ENCODE peak calls at places on chromosomes 16 and 17, in seven cellular contexts. W, V, S, A, T, O and H are unnamed samples.

GRCh38 chr17:82097187-82097918 is 683 bp downstream of the FASN start:
- DNase-seq in W (peak), V (no peak), S (no peak), A (no peak), T (peak), O (peak), H (peak)

GRCh38 chr17:21278304-21279197 is 6.0 kb upstream of the MAP2K3 start:
- DNase-seq in W (no peak), V (no peak), S (no peak), A (no peak), T (no peak), O (no peak), H (no peak)

GRCh38 chr16:46972429-46972970 is 974 bp downstream of the DNAJA2 start:
- DNase-seq in W (peak), V (peak), S (no peak), A (no peak), T (no peak), O (no peak), H (peak)

GRCh38 chr17:6098466-6099180 is 28.4 kb downstream of the WSCD1 start:
- DNase-seq in W (no peak), V (no peak), S (no peak), A (no peak), T (no peak), O (no peak), H (no peak)

GRCh38 chr17:37116802-37117201 is 168.0 kb downstream of the AATF start:
- DNase-seq in W (no peak), V (no peak), S (no peak), A (no peak), T (no peak), O (no peak), H (no peak)

GRCh38 chr16:73753931-73754330 is 542.7 kb upstream of the PSMD7 start:
- DNase-seq in W (no peak), V (no peak), S (no peak), A (no peak), T (no peak), O (no peak), H (no peak)

GRCh38 chr17:5785867-5786509 is 201.7 kb upstream of the NLRP1 start:
- DNase-seq in W (no peak), V (no peak), S (peak), A (no peak), T (no peak), O (no peak), H (no peak)

GRCh38 chr17:40118093-40118492 is 3.7 kb upstream of the MSL1 start:
- DNase-seq in W (no peak), V (no peak), S (no peak), A (no peak), T (no peak), O (no peak), H (no peak)

GRCh38 chr16:23182675-23183485 is at the start of gene SCNN1G:
- DNase-seq in W (peak), V (no peak), S (no peak), A (no peak), T (no peak), O (no peak), H (peak)

GRCh38 chr16:943971-944370 is 26.8 kb downstream of the LMF1 start:
- DNase-seq in W (no peak), V (no peak), S (no peak), A (no peak), T (no peak), O (no peak), H (no peak)

GRCh38 chr17:80348551-80349436 is 66.2 kb upstream of the ENDOV start:
- DNase-seq in W (no peak), V (no peak), S (no peak), A (no peak), T (no peak), O (no peak), H (no peak)

GRCh38 chr17:79154446-79154845 is 79.8 kb downstream of the ENGASE start:
- DNase-seq in W (peak), V (no peak), S (no peak), A (no peak), T (no peak), O (no peak), H (no peak)

GRCh38 chr17:72358465-72358864 is 237.6 kb downstream of the SOX9 start:
- DNase-seq in W (no peak), V (no peak), S (no peak), A (no peak), T (no peak), O (no peak), H (no peak)

GRCh38 chr17:62995377-62995885 is 29.4 kb downstream of the TANC2 start:
- DNase-seq in W (peak), V (peak), S (no peak), A (no peak), T (peak), O (no peak), H (no peak)

GRCh38 chr17:81666342-81667191 is at the start of the genes CCDC137 and OXLD1:
- DNase-seq in W (peak), V (peak), S (peak), A (peak), T (peak), O (peak), H (peak)

GRCh38 chr16:27404163-27404823 is 2.3 kb downstream of the IL21R start:
- DNase-seq in W (no peak), V (no peak), S (no peak), A (no peak), T (no peak), O (no peak), H (no peak)

DNA sequence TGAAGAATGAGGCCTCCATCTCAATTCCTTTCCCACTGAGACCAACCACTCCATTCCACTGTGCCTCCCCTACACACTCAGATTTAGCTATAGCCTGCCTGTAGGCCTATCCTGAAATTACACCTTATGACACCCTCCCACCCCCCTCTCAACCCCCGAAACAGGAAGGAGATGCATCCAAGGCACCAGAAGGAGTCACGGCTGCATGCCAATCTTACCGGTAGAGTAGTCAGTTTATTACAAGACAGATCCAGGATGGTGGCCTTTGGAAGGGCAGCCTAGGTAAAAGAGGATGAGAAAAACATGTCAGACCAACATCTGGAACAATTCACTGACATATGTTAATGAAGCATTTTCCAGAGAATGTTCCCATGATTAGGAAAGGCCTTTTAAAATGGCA is 2.6 kb downstream of the LRRC59 start:
- DNase-seq in W (no peak), V (no peak), S (no peak), A (no peak), T (peak), O (no peak), H (no peak)
- TF ChIP-seq TAF1 in W (no peak), V (no peak), S (no peak), A (no peak), T (no peak), O (no peak), H (no peak)

DNA sequence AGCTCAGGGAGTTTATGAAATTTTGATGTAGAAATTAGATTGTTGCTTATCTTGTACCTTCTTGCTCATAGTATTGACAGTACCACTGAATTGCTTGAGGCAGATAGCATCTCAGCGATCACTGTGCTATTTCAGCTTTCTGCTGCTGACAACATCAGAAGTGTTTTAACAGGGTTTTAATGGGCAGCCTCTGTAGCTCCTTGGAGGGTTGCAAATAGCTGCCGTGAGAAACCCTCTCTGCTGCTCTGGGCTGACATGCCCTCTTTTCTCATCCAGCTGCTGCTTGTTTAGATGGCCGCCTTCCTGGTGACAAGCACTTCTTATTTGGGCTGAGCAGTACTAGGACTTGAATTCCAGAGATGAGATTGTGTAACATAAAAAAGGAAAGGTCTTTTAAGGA is 180.2 kb upstream of the TBX2 start:
- DNase-seq in W (peak), V (no peak), S (no peak), A (no peak), T (no peak), O (no peak), H (no peak)
- TF ChIP-seq TAF1 in W (no peak), V (no peak), S (no peak), A (no peak), T (no peak), O (no peak), H (no peak)

GRCh38 chr17:75273968-75274708 is 3.1 kb upstream of the MIF4GD start:
- DNase-seq in W (peak), V (no peak), S (no peak), A (no peak), T (peak), O (no peak), H (no peak)
- TF ChIP-seq TAF1 in W (no peak), V (no peak), S (no peak), A (no peak), T (no peak), O (no peak), H (no peak)

GRCh38 chr16:67055712-67056487 is 27.0 kb downstream of the CBFB start:
- DNase-seq in W (peak), V (peak), S (no peak), A (no peak), T (peak), O (no peak), H (peak)
- TF ChIP-seq TAF1 in W (no peak), V (no peak), S (no peak), A (no peak), T (no peak), O (no peak), H (no peak)

GRCh38 chr17:8954339-8954738 is 11.2 kb downstream of the PIK3R5 start:
- DNase-seq in W (no peak), V (no peak), S (no peak), A (peak), T (no peak), O (no peak), H (no peak)
- TF ChIP-seq TAF1 in W (no peak), V (no peak), S (no peak), A (no peak), T (no peak), O (no peak), H (no peak)

DNA sequence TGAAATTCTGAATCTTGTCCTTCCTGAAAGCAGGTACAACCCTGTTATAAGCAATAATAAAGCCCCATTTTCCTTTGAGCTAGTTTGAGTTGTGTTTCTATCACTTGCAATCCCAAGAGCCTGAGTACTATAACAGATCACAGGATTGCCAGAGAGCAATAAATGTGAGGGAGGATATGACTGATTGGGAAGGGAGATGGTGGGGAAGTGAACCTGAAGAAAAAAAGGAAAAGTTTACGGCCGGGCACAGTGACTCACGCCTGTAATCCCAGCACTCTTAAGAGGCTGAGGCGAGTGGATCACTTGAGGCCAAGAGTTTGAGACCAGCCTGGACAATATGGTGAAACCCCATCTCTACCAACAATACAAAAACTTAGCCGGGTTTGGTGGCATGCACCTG is 80.4 kb downstream of the COX10 start:
- DNase-seq in W (no peak), V (no peak), S (no peak), A (no peak), T (no peak), O (no peak), H (no peak)
- TF ChIP-seq TAF1 in W (no peak), V (no peak), S (no peak), A (no peak), T (no peak), O (no peak), H (no peak)

GRCh38 chr17:49022391-49022941 is 25.3 kb downstream of the IGF2BP1 start:
- DNase-seq in W (no peak), V (peak), S (no peak), A (peak), T (peak), O (no peak), H (no peak)
- TF ChIP-seq TAF1 in W (no peak), V (peak), S (no peak), A (peak), T (no peak), O (no peak), H (no peak)